ENCODE peak calls at places on chromosome 9, in five cellular contexts. T, V, J, R and I are unnamed samples.

GRCh38 chr9:25677301-25678146 is 720 bp downstream of the TUSC1 start:
- DNase-seq in T (no peak), V (peak), J (peak), R (peak), I (peak)

GRCh38 chr9:95516221-95516735 is 493 bp downstream of the PTCH1 start:
- DNase-seq in T (peak), V (no peak), J (no peak), R (no peak), I (no peak)

GRCh38 chr9:34010979-34011378 is 37.7 kb downstream of the UBAP2 start:
- DNase-seq in T (peak), V (no peak), J (no peak), R (no peak), I (no peak)

GRCh38 chr9:130041648-130042405 is 1.2 kb downstream of the FNBP1 start:
- DNase-seq in T (no peak), V (no peak), J (peak), R (no peak), I (no peak)

GRCh38 chr9:95880011-95880690 is 4.7 kb downstream of the ERCC6L2 start:
- DNase-seq in T (no peak), V (no peak), J (peak), R (no peak), I (no peak)

GRCh38 chr9:36717276-36717675 is 144.6 kb downstream of the MELK start:
- DNase-seq in T (no peak), V (no peak), J (peak), R (no peak), I (no peak)

GRCh38 chr9:126474786-126475485 is 138.8 kb upstream of the LMX1B start:
- DNase-seq in T (no peak), V (no peak), J (peak), R (no peak), I (peak)

GRCh38 chr9:118961857-118962256 is 407.4 kb downstream of the BRINP1 start:
- DNase-seq in T (no peak), V (no peak), J (peak), R (no peak), I (peak)

GRCh38 chr9:21104787-21105186 is 27.0 kb upstream of the IFNB1 start:
- DNase-seq in T (peak), V (no peak), J (no peak), R (no peak), I (no peak)

GRCh38 chr9:135474915-135475314 is 4.7 kb upstream of the PPP1R26 start:
- DNase-seq in T (peak), V (no peak), J (no peak), R (no peak), I (no peak)

GRCh38 chr9:34592895-34593601 is 3.5 kb upstream of the CNTFR start:
- DNase-seq in T (peak), V (no peak), J (no peak), R (peak), I (no peak)

GRCh38 chr9:18910858-18911257 is 122.2 kb downstream of the SAXO1 start:
- DNase-seq in T (no peak), V (no peak), J (peak), R (no peak), I (no peak)

GRCh38 chr9:265209-265900 is 50.7 kb downstream of the DOCK8 start:
- DNase-seq in T (no peak), V (peak), J (no peak), R (no peak), I (no peak)

GRCh38 chr9:35797311-35798109 is 6.1 kb downstream of the NPR2 start:
- DNase-seq in T (no peak), V (no peak), J (peak), R (no peak), I (no peak)

GRCh38 chr9:35521708-35522107 is 31.8 kb downstream of the RUSC2 start:
- DNase-seq in T (no peak), V (no peak), J (peak), R (peak), I (no peak)

GRCh38 chr9:87878930-87879603 is 3.6 kb upstream of the SPATA31E1 start:
- DNase-seq in T (peak), V (no peak), J (peak), R (no peak), I (peak)

GRCh38 chr9:3951266-3951665 is 348.6 kb downstream of the GLIS3 start:
- DNase-seq in T (no peak), V (no peak), J (peak), R (no peak), I (no peak)

GRCh38 chr9:15738011-15738410 is 185.2 kb downstream of the CCDC171 start:
- DNase-seq in T (no peak), V (no peak), J (no peak), R (no peak), I (no peak)

GRCh38 chr9:26243722-26244121 is 565.5 kb upstream of the TUSC1 start:
- DNase-seq in T (no peak), V (no peak), J (peak), R (no peak), I (no peak)

GRCh38 chr9:130461218-130461630 is 16.5 kb downstream of the ASS1 start:
- DNase-seq in T (peak), V (no peak), J (peak), R (peak), I (no peak)

GRCh38 chr9:36748322-36748899 is 175.7 kb downstream of the MELK start:
- DNase-seq in T (peak), V (peak), J (peak), R (peak), I (peak)

GRCh38 chr9:28547469-28547981 is 974.2 kb upstream of the C9orf72 start:
- DNase-seq in T (no peak), V (no peak), J (no peak), R (no peak), I (no peak)

GRCh38 chr9:105238302-105238701 is 6.1 kb upstream of the SLC44A1 start:
- DNase-seq in T (no peak), V (no peak), J (no peak), R (no peak), I (no peak)

GRCh38 chr9:129237195-129237611 is 59.1 kb upstream of the IER5L start:
- DNase-seq in T (peak), V (peak), J (peak), R (peak), I (peak)

GRCh38 chr9:36023260-36024048 is 13.3 kb upstream of the RECK start:
- DNase-seq in T (peak), V (peak), J (peak), R (peak), I (no peak)

GRCh38 chr9:119611564-119611963 is 242.3 kb upstream of the BRINP1 start:
- DNase-seq in T (no peak), V (no peak), J (no peak), R (no peak), I (no peak)

GRCh38 chr9:107674937-107675277 is 185.3 kb upstream of the KLF4 start:
- DNase-seq in T (peak), V (peak), J (no peak), R (peak), I (no peak)

GRCh38 chr9:38046669-38047300 is 22.2 kb downstream of the SHB start:
- DNase-seq in T (peak), V (peak), J (peak), R (no peak), I (no peak)

GRCh38 chr9:72065076-72065475 is 4.7 kb upstream of the C9orf57 start:
- DNase-seq in T (no peak), V (no peak), J (no peak), R (no peak), I (no peak)

GRCh38 chr9:121984726-121985402 is 108.2 kb downstream of the TTLL11 start:
- DNase-seq in T (no peak), V (no peak), J (peak), R (no peak), I (peak)

GRCh38 chr9:68872026-68872501 is 141.8 kb downstream of the PRKACG start:
- DNase-seq in T (no peak), V (peak), J (no peak), R (peak), I (no peak)

GRCh38 chr9:128771745-128772519 is at the start of gene ZER1:
- DNase-seq in T (peak), V (peak), J (peak), R (peak), I (peak)

GRCh38 chr9:133844876-133845658 is 106.9 kb upstream of the SARDH start:
- DNase-seq in T (peak), V (peak), J (peak), R (peak), I (no peak)

GRCh38 chr9:69379250-69379982 is 54.4 kb downstream of the ENTREP1 start:
- DNase-seq in T (no peak), V (peak), J (peak), R (peak), I (peak)

GRCh38 chr9:33151007-33151557 is 16.1 kb downstream of the B4GALT1 start:
- DNase-seq in T (peak), V (peak), J (peak), R (peak), I (peak)

GRCh38 chr9:134059661-134060395 is 8.0 kb downstream of the BRD3 start:
- DNase-seq in T (peak), V (peak), J (no peak), R (no peak), I (no peak)

GRCh38 chr9:131631254-131631653 is 85.9 kb downstream of the PRRT1B start:
- DNase-seq in T (no peak), V (no peak), J (no peak), R (no peak), I (no peak)

GRCh38 chr9:131633491-131634031 is 88.2 kb downstream of the PRRT1B start:
- DNase-seq in T (no peak), V (no peak), J (no peak), R (no peak), I (no peak)

GRCh38 chr9:131635912-131636311 is 90.6 kb downstream of the PRRT1B start:
- DNase-seq in T (no peak), V (no peak), J (no peak), R (no peak), I (no peak)

GRCh38 chr9:131636593-131636992 is 91.3 kb downstream of the PRRT1B start:
- DNase-seq in T (no peak), V (no peak), J (no peak), R (no peak), I (no peak)

GRCh38 chr9:131635285-131635684 is 90.0 kb downstream of the PRRT1B start:
- DNase-seq in T (peak), V (peak), J (peak), R (peak), I (peak)
- TF ChIP-seq POLR2A in T (no peak), V (peak), J (peak), R (no peak), I (no peak)

DNA sequence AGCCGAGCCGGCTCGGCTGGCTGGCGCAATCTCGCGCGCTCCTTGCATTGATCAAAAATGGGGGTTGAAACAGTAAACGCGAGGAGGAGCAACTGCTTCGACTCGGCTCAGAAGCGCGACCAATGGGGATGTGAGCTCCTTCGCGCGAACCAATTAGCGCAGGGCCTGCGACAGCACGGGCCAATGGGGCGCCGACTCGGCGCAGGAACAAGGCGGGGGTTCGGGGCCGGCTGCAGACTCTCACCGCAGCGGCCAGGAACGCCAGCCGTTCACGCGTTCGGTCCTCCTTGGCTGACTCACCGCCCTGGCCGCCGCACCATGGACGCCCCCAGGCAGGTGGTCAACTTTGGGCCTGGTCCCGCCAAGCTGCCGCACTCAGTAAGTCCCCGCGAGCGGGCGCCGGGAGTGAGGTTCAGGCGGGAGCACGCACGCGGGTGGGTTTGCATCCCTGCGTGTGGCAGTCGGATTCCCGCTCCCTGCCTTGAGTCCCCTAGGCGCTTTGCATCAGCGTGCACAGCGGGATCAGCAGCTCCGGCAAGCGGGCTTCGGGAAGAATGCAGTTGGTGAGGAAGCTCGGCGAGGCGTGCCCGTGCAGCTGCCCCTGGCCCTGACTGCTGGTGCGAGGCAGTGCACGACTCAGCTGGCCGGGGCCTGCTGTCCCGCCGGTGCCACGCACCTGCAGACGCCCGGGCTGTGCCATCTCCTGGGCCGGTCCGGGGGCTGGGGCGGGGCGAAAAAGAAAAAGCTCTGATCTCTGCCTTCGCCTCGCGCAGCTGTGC is at the start of gene PSAT1:
- DNase-seq in T (peak), V (peak), J (peak), R (peak), I (peak)
- TF ChIP-seq POLR2A in T (peak), V (peak), J (peak), R (no peak), I (peak)

GRCh38 chr9:89309608-89310485 is 1.1 kb upstream of the CKS2 start:
- DNase-seq in T (peak), V (no peak), J (no peak), R (no peak), I (no peak)
- TF ChIP-seq POLR2A in T (peak), V (no peak), J (peak), R (no peak), I (no peak)

GRCh38 chr9:136667217-136667939 is 4.7 kb downstream of the EGFL7 start:
- DNase-seq in T (no peak), V (no peak), J (no peak), R (no peak), I (no peak)
- TF ChIP-seq POLR2A in T (no peak), V (no peak), J (no peak), R (no peak), I (no peak)

GRCh38 chr9:137611623-137612609 is 6.4 kb downstream of the ARRDC1 start:
- DNase-seq in T (no peak), V (peak), J (peak), R (peak), I (peak)
- TF ChIP-seq POLR2A in T (no peak), V (no peak), J (no peak), R (no peak), I (peak)

GRCh38 chr9:93582115-93582514 is 5.7 kb downstream of the PHF2 start:
- DNase-seq in T (peak), V (no peak), J (no peak), R (no peak), I (no peak)
- TF ChIP-seq POLR2A in T (no peak), V (no peak), J (no peak), R (no peak), I (no peak)

DNA sequence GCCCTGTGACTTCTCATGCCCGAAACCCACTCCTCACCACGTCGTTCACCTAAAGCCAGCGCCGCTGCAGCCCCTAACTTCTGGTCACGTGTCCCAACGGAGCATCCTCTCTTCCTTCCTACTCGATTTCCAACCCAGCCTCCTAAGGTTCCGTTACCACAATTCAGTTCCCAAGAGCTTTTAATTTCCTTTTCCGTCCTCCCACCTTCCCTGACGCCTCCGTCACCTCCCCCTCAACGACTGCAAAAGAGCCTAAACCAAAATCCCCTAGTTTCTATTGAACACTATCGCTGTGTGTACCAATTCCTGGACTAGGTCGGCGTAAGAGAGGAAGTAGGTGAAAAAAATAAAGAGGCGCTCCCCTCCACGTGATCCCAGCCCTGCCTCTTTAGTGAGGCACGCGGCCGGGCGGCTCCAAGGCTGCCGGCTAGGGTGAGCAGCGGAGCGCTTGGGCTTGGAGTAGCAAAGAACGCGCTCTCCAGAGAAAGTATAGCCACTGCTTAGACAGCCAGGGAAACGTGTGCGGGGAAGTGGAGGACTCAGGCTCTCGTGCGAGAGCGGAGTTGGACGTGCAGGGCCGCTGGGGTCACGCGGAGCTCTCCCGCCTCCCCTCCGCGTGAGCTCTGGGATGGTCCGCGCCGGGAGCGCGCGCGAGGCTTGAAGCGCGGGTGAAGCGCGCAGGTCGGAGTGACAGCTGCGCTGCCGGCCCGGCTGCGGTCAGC is at the start of the genes CENPP and NOL8:
- DNase-seq in T (peak), V (peak), J (peak), R (peak), I (peak)
- TF ChIP-seq POLR2A in T (peak), V (peak), J (peak), R (no peak), I (peak)

GRCh38 chr9:112752334-112753110 is 2.0 kb downstream of the SNX30 start:
- DNase-seq in T (no peak), V (no peak), J (no peak), R (no peak), I (no peak)

GRCh38 chr9:112750767-112751058 is 153 bp downstream of the SNX30 start:
- DNase-seq in T (no peak), V (no peak), J (no peak), R (no peak), I (no peak)

GRCh38 chr9:112750111-112750766 is at the start of gene SNX30:
- DNase-seq in T (peak), V (peak), J (peak), R (peak), I (peak)

GRCh38 chr9:112753725-112754124 is 3.2 kb downstream of the SNX30 start:
- DNase-seq in T (peak), V (no peak), J (peak), R (no peak), I (peak)

DNA sequence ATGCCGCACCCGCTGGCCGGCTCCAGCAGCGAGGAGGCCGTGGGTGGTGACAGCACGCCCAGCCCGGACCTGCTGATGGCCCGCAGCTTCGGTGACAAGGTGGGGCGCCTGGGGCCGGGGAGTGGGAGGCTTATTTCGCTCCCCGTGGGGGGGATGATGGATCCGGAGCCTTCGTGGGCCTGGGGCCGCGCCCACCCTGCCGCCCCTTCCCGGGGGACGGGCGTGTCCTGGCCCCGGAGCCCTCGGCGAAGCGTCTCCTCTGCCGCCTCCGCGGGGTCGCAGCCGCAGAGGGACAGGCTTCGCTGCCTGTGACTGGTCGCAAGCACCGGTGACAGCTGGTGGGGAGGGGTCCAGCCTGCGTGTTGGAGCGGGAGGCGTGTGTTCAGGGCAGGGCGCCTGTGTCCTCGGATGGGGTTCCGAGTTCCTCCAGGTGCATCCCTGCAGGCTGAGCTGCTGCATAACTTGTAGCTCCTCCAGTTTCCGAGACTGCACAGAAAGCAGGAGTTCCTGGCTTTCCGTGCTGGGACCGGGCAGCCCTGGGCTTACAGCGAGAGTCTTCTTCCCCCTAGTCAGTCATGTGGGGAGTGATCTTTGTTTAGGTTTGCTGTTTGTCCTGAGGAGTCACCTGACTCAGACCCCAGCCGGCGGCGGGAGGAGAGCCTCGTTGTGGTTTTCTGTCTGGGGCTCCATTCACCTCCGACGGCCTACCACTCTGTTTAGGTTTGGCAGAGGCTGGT is 667 bp downstream of the SNX30 start:
- DNase-seq in T (peak), V (peak), J (peak), R (peak), I (peak)
- TF ChIP-seq POLR2A in T (no peak), V (peak), J (peak), R (no peak), I (no peak)